ENCODE peak calls at places on chromosomes 1 and 21, in seven cellular contexts. R is lower leg skin, T is ovary, D is prostate gland, F is spleen, S is IMR-90, I is esophagus muscularis mucosa. A is an unnamed sample.

GRCh38 chr1:38129971-38130370 is 83.4 kb upstream of the POU3F1 start:
- DNase-seq in R (no peak), T (no peak), D (no peak), F (no peak), S (peak; percentile 11), I (no peak), A (no peak)

GRCh38 chr1:38073926-38074677 is 27.5 kb upstream of the POU3F1 start:
- DNase-seq in R (no peak), T (no peak), D (peak; percentile 35), F (no peak), S (no peak), I (no peak), A (no peak)

GRCh38 chr21:44765231-44766013 is 36.2 kb downstream of the UBE2G2 start:
- DNase-seq in R (no peak), T (no peak), D (no peak), F (peak; percentile 56), S (no peak), I (no peak), A (no peak)

GRCh38 chr1:202122639-202123335 is at the start of gene GPR37L1:
- DNase-seq in R (no peak), T (peak; percentile 56), D (no peak), F (no peak), S (peak; percentile 50), I (no peak), A (peak; percentile 69)

GRCh38 chr1:159250817-159251216 is 46.1 kb downstream of the ACKR1 start:
- DNase-seq in R (no peak), T (no peak), D (no peak), F (no peak), S (no peak), I (no peak), A (no peak)

GRCh38 chr1:54952950-54953718 is 27.3 kb upstream of the TMEM61 start:
- DNase-seq in R (no peak), T (no peak), D (no peak), F (no peak), S (peak; percentile 42), I (peak; percentile 74), A (no peak)

GRCh38 chr1:245895455-245895959 is 611.6 kb downstream of the SMYD3 start:
- DNase-seq in R (no peak), T (no peak), D (no peak), F (no peak), S (no peak), I (no peak), A (no peak)

GRCh38 chr1:8165595-8166360 is 139.7 kb upstream of the ERRFI1 start:
- DNase-seq in R (no peak), T (no peak), D (no peak), F (no peak), S (no peak), I (no peak), A (no peak)

GRCh38 chr1:226479432-226479831 is 69.1 kb upstream of the STUM start:
- DNase-seq in R (no peak), T (no peak), D (peak; percentile 26), F (no peak), S (no peak), I (no peak), A (no peak)

GRCh38 chr1:192654607-192655389 is 18.9 kb downstream of the RGS13 start:
- DNase-seq in R (no peak), T (no peak), D (no peak), F (no peak), S (peak; percentile 85), I (no peak), A (no peak)

GRCh38 chr21:34728479-34728878 is 59.7 kb downstream of the CLIC6 start:
- DNase-seq in R (no peak), T (no peak), D (peak; percentile 81), F (no peak), S (no peak), I (no peak), A (peak; percentile 70)

GRCh38 chr1:53553734-53554509 is 94.7 kb downstream of the DMRTB1 start:
- DNase-seq in R (peak; percentile 72), T (no peak), D (no peak), F (peak; percentile 41), S (no peak), I (no peak), A (peak; percentile 2)

GRCh38 chr1:246454655-246455054 is 52.4 kb downstream of the SMYD3 start:
- DNase-seq in R (no peak), T (no peak), D (no peak), F (no peak), S (no peak), I (no peak), A (no peak)

GRCh38 chr1:46019348-46019747 is 113.1 kb downstream of the PIK3R3 start:
- DNase-seq in R (no peak), T (no peak), D (no peak), F (no peak), S (no peak), I (no peak), A (no peak)

GRCh38 chr1:119453021-119453420 is 38.1 kb downstream of the HSD3B2 start:
- DNase-seq in R (no peak), T (peak; percentile 25), D (no peak), F (no peak), S (peak; percentile 10), I (no peak), A (no peak)

GRCh38 chr1:111851552-111851951 is 95.9 kb downstream of the DDX20 start:
- DNase-seq in R (no peak), T (no peak), D (no peak), F (peak; percentile 47), S (no peak), I (no peak), A (no peak)

GRCh38 chr1:168089326-168089978 is 47.3 kb downstream of the GPR161 start:
- DNase-seq in R (peak; percentile 72), T (no peak), D (no peak), F (no peak), S (no peak), I (peak; percentile 86), A (no peak)

GRCh38 chr1:151371340-151371739 is 1.2 kb downstream of the SELENBP1 start:
- DNase-seq in R (peak; percentile 91), T (peak; percentile 62), D (peak; percentile 59), F (no peak), S (peak; percentile 26), I (no peak), A (peak; percentile 65)
- H3K4me3 ChIP-seq in R (no peak overlapping the region), T (peak overlapping the region; percentile 25), D (peak overlapping the region; percentile 36), F (peak overlapping the region; percentile 30), S (no peak overlapping the region), I (peak overlapping the region; percentile 58), A (no peak overlapping the region)

GRCh38 chr1:107523736-107524135 is 382.9 kb downstream of the NTNG1 start:
- DNase-seq in R (no peak), T (no peak), D (no peak), F (no peak), S (no peak), I (no peak), A (no peak)
- TF ChIP-seq POLR2A in R (no peak), T (no peak), D (no peak), F (no peak), S (no peak), I (no peak), A (no peak)

DNA sequence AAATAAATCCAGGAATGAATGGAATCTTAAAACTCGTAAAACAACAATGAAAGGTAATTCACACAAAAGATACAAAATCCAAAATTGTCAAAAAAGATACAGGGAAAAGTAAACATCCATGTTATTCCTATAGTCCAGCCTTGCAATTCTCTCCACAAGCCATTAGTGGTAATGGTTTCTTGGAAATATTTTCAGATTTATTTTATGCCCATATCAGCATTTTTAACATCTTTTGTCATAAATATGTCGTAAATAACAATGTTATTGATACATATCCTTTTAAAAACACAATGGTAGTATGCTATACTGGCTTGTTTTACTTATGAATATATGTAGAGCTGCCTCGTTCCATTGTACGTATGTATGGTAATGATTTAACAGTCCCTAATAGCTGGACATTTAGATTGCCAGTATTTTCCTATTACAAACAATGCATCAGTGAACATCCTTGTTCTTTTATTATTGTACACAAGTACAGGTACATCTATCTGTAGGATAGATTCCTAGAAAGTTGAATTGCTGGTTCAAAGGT is 30.6 kb downstream of the DNTTIP2 start:
- DNase-seq in R (no peak), T (no peak), D (no peak), F (no peak), S (no peak), I (no peak), A (no peak)
- H3K4me3 ChIP-seq in R (no peak overlapping the region), T (peak overlapping the region; percentile 88), D (peak overlapping the region; percentile 60), F (peak overlapping the region; percentile 86), S (peak overlapping the region; percentile 92), I (peak overlapping the region; percentile 93), A (no peak overlapping the region)

GRCh38 chr1:51871351-51871975 is 7.1 kb downstream of the NRDC start:
- DNase-seq in R (no peak), T (no peak), D (no peak), F (no peak), S (no peak), I (no peak), A (no peak)
- TF ChIP-seq POLR2A in R (no peak), T (no peak), D (no peak), F (no peak), S (no peak), I (no peak), A (no peak)

DNA sequence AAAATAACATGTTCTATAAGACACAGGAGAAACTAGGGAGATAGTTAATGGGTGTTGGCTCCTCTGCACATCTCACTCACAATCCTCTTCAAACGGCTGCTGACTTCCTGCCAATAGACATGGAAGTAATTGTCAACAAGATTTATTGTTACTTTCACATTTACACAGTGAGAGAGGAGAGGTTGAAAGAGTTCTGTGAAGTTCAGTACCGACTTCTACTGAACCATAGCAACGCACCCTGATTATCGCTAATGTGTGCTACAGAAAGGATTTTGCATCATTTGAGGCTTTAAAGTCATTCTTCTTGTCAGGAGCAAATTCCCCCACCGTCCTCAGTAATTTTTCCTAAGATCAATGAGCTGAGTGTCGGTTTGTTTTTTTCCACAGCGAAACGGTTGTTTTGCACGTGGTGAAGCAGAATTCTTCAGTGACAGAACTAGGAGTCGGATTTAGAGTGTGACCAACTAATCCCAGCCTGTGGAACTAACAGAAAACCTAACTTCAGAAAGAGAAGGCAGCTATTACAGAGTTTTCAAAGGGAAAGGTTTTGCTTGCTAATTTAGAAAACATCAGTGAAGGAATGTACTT is 361.0 kb downstream of the ADGRL2 start:
- DNase-seq in R (no peak), T (no peak), D (peak; percentile 56), F (no peak), S (no peak), I (no peak), A (no peak)
- H3K4me3 ChIP-seq in R (no peak overlapping the region), T (peak overlapping the region; percentile 21), D (peak overlapping the region; percentile 15), F (peak overlapping the region; percentile 1), S (no peak overlapping the region), I (peak overlapping the region; percentile 54), A (no peak overlapping the region)

GRCh38 chr1:211814313-211814712 is 16.2 kb downstream of the LPGAT1 start:
- DNase-seq in R (no peak), T (no peak), D (no peak), F (no peak), S (no peak), I (no peak), A (no peak)
- TF ChIP-seq POLR2A in R (no peak), T (no peak), D (no peak), F (no peak), S (no peak), I (no peak), A (no peak)

GRCh38 chr1:153543738-153544135 is 1.9 kb downstream of the S100A4 start:
- DNase-seq in R (no peak), T (no peak), D (no peak), F (peak; percentile 34), S (no peak), I (no peak), A (no peak)
- H3K4me3 ChIP-seq in R (no peak overlapping the region), T (no peak overlapping the region), D (no peak overlapping the region), F (no peak overlapping the region), S (no peak overlapping the region), I (peak overlapping the region; percentile 64), A (no peak overlapping the region)